ENCODE peak calls at places on chromosome 22, in ten cellular contexts. O, L, H, B, Q, A, P, E, X and I are unnamed samples.

GRCh38 chr22:22974156-22974555 is 86.5 kb downstream of the IGLL5 start:
- DNase-seq in O (no peak), X (no peak), Q (no peak), P (no peak), L (no peak), H (no peak), B (no peak), A (no peak), E (no peak), I (no peak)

GRCh38 chr22:39574779-39575551 is 4.4 kb downstream of the CACNA1I start:
- DNase-seq in A (no peak), O (peak), B (no peak), X (no peak), H (no peak), L (peak), P (no peak), E (no peak), Q (no peak), I (no peak)

GRCh38 chr22:49367016-49367697 is 460.5 kb downstream of the BRD1 start:
- DNase-seq in E (no peak), O (peak), X (no peak), H (no peak), L (no peak), P (peak), B (no peak), A (no peak), Q (no peak), I (no peak)

GRCh38 chr22:30636226-30637077 is 871 bp downstream of the SLC35E4 start:
- DNase-seq in Q (peak), B (no peak), H (no peak), X (peak), O (no peak), L (no peak), P (peak), A (peak), E (peak), I (no peak)

GRCh38 chr22:19196841-19197612 is 18.5 kb upstream of the SLC25A1 start:
- DNase-seq in A (no peak), E (no peak), O (no peak), H (no peak), X (no peak), B (no peak), L (no peak), P (no peak), Q (no peak), I (no peak)

GRCh38 chr22:40499187-40499753 is 128.9 kb downstream of the SGSM3 start:
- DNase-seq in B (no peak), P (no peak), Q (no peak), E (peak), X (peak), H (no peak), A (no peak), O (peak), L (peak), I (peak)

GRCh38 chr22:17633217-17633997 is 4.9 kb upstream of the ATP6V1E1 start:
- DNase-seq in X (no peak), L (no peak), Q (no peak), B (no peak), P (peak), H (no peak), E (no peak), O (peak), A (no peak), I (no peak)

GRCh38 chr22:37933711-37934376 is 19.6 kb downstream of the C22orf23 start:
- DNase-seq in A (no peak), H (peak), Q (peak), X (peak), P (peak), B (peak), E (peak), L (peak), O (peak), I (peak)

GRCh38 chr22:23116506-23117263 is 25.1 kb downstream of the RSPH14 start:
- DNase-seq in A (no peak), L (no peak), Q (no peak), X (no peak), P (no peak), O (no peak), H (no peak), E (no peak), B (no peak), I (no peak)

GRCh38 chr22:30313527-30314385 is 13.0 kb downstream of the TBC1D10A start:
- DNase-seq in X (no peak), A (no peak), E (no peak), Q (no peak), B (no peak), P (no peak), L (no peak), O (no peak), H (no peak), I (no peak)

GRCh38 chr22:46619830-46620501 is at the start of gene GRAMD4:
- DNase-seq in Q (no peak), H (no peak), P (no peak), O (no peak), X (no peak), E (no peak), B (no peak), L (no peak), A (peak), I (peak)

GRCh38 chr22:36330655-36331305 is 57.0 kb downstream of the MYH9 start:
- DNase-seq in A (no peak), B (no peak), Q (peak), P (no peak), E (no peak), O (peak), X (peak), L (no peak), H (no peak), I (no peak)

GRCh38 chr22:39653787-39654077 is 83.2 kb downstream of the CACNA1I start:
- DNase-seq in A (no peak), E (no peak), P (no peak), H (no peak), O (no peak), L (no peak), X (no peak), Q (no peak), B (no peak), I (no peak)

GRCh38 chr22:17716529-17716928 is 57.7 kb downstream of the BID start:
- DNase-seq in E (no peak), H (no peak), B (no peak), P (no peak), O (no peak), L (no peak), X (no peak), Q (no peak), A (no peak), I (no peak)